ENCODE peak calls at places on chromosome X, in six cellular contexts. D is caudate nucleus, Y is SK-N-SH, M is lung, Z is foreskin keratinocyte, A is upper lobe of right lung. O is an unnamed sample.
A peak's percentile ranks its signal among the peaks of the same experiment; 100 is the strongest.

GRCh38 chrX:31233941-31234496 is 162.2 kb upstream of the FTHL17 start:
- DNase-seq in D (no peak), Y (no peak), M (no peak), Z (no peak), A (no peak), O (no peak)

GRCh38 chrX:87517571-87518141 is at the start of gene KLHL4:
- DNase-seq in D (peak; percentile 7), Y (no peak), M (no peak), Z (peak; percentile 33), A (no peak), O (no peak)

GRCh38 chrX:115449742-115450141 is 111.2 kb upstream of the PLS3 start:
- DNase-seq in D (no peak), Y (no peak), M (peak; percentile 47), Z (no peak), A (no peak), O (peak; percentile 78)

GRCh38 chrX:129719268-129719667 is 19.5 kb upstream of the XPNPEP2 start:
- DNase-seq in D (no peak), Y (no peak), M (no peak), Z (no peak), A (no peak), O (no peak)

GRCh38 chrX:418927-419729 is 32.4 kb upstream of the PPP2R3B start:
- DNase-seq in D (no peak), Y (no peak), M (no peak), Z (no peak), A (no peak), O (peak; percentile 68)

GRCh38 chrX:53022381-53022780 is 26.2 kb upstream of the GPR173 start:
- DNase-seq in D (no peak), Y (no peak), M (no peak), Z (no peak), A (no peak), O (no peak)

GRCh38 chrX:44945736-44946135 is 72.7 kb downstream of the KDM6A start:
- DNase-seq in D (no peak), Y (no peak), M (no peak), Z (no peak), A (no peak), O (no peak)

GRCh38 chrX:72029473-72030411 is 102.0 kb downstream of the RTL5 start:
- DNase-seq in D (no peak), Y (peak; percentile 47), M (peak; percentile 28), Z (peak; percentile 53), A (no peak), O (no peak)

GRCh38 chrX:100649550-100650356 is 5.8 kb downstream of the SRPX2 start:
- DNase-seq in D (no peak), Y (no peak), M (peak; percentile 47), Z (no peak), A (peak; percentile 59), O (peak; percentile 84)

GRCh38 chrX:121876316-121876715 is 828.9 kb downstream of the GLUD2 start:
- DNase-seq in D (no peak), Y (no peak), M (no peak), Z (peak; percentile 19), A (no peak), O (no peak)

GRCh38 chrX:97984641-97985040 is 1100.9 kb downstream of the RPA4 start:
- DNase-seq in D (no peak), Y (no peak), M (no peak), Z (peak; percentile 73), A (no peak), O (no peak)

GRCh38 chrX:140762061-140762460 is 52.5 kb downstream of the LINC00632 start:
- DNase-seq in D (no peak), Y (peak; percentile 50), M (peak; percentile 32), Z (no peak), A (no peak), O (no peak)

GRCh38 chrX:109934434-109934833 is 68.5 kb upstream of the TMEM164 start:
- DNase-seq in D (no peak), Y (no peak), M (no peak), Z (no peak), A (no peak), O (no peak)

GRCh38 chrX:47321978-47322377 is 48.4 kb upstream of the ZNF157 start:
- DNase-seq in D (no peak), Y (no peak), M (no peak), Z (no peak), A (no peak), O (no peak)

GRCh38 chrX:153662266-153662665 is 11.3 kb downstream of the PNCK start:
- DNase-seq in D (no peak), Y (peak; percentile 27), M (no peak), Z (no peak), A (peak; percentile 73), O (peak; percentile 80)

GRCh38 chrX:2967584-2967983 is 38.4 kb upstream of the ARSD start:
- DNase-seq in D (no peak), Y (no peak), M (no peak), Z (no peak), A (no peak), O (no peak)

GRCh38 chrX:125710403-125711062 is 390.9 kb downstream of the TEX13C start:
- DNase-seq in D (no peak), Y (no peak), M (no peak), Z (no peak), A (peak; percentile 25), O (no peak)

DNA sequence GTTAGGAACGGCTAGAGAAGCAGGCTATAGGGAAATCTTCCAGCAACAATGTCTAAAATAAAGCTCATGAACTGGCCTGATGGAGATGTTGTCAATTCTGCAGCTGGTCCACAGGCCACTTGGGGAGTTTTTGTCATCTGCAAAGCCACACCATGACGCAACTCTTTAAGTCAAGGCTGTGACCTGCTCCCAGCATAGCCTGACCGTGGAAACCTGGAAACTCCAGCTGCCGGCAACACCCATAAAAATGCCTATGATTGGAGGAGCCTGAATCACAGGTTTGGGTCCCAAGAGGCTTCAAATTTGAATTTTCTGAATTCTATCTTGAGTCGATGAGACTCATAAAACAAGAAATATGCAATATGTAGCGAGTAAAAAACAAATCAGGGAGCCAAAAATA is 969.2 kb upstream of the PRKX start:
- DNase-seq in D (no peak), Y (no peak), M (no peak), Z (no peak), A (no peak), O (no peak)
- H3K27ac ChIP-seq in D (no peak overlapping the region), Y (no peak overlapping the region), M (no peak overlapping the region), Z (no peak overlapping the region), A (no peak overlapping the region), O (no peak overlapping the region)

GRCh38 chrX:20373063-20373462 is 106.4 kb upstream of the RPS6KA3 start:
- DNase-seq in D (no peak), Y (no peak), M (no peak), Z (no peak), A (no peak), O (no peak)

GRCh38 chrX:20372533-20372932 is 105.8 kb upstream of the RPS6KA3 start:
- DNase-seq in D (no peak), Y (no peak), M (no peak), Z (no peak), A (no peak), O (no peak)

GRCh38 chrX:20378291-20378920 is 111.7 kb upstream of the RPS6KA3 start:
- DNase-seq in D (no peak), Y (no peak), M (peak; percentile 35), Z (peak; percentile 61), A (no peak), O (no peak)

GRCh38 chrX:20374450-20374849 is 107.7 kb upstream of the RPS6KA3 start:
- DNase-seq in D (no peak), Y (no peak), M (no peak), Z (no peak), A (no peak), O (no peak)

GRCh38 chrX:20374866-20375530 is 108.3 kb upstream of the RPS6KA3 start:
- DNase-seq in D (no peak), Y (no peak), M (no peak), Z (no peak), A (no peak), O (no peak)
- H3K27ac ChIP-seq in D (no peak overlapping the region), Y (peak overlapping the region; percentile 9), M (peak overlapping the region; percentile 82), Z (no peak overlapping the region), A (peak overlapping the region; percentile 68), O (no peak overlapping the region)

DNA sequence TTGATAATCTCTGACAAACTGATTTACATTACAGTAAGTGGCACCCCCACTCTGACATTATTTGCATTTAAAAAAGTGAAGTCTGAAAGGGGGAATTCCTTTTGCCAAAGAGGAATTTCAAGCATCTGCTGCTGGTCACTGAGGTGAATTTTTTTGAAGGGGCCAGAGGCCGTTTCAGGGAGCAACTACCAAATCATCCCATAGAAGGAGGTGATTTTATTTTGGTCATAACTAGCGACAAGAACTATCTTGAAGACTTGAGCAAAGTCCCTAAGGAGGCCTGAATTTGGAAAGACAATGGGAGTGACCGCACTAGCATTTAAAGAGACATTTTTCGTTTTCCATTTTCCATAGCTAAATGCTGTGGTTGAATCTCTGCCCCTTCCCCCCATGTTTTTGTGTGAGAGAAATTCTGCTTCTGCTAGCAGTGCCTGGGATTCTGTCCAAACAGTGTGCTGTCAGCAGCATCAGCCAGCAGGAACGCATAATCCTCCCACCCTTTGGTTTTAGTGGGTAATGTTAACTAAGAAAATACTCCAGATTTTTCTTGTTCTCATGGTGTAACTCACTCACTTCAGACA is 110.1 kb upstream of the MED14 start:
- DNase-seq in D (no peak), Y (no peak), M (no peak), Z (no peak), A (no peak), O (no peak)
- H3K27ac ChIP-seq in D (no peak overlapping the region), Y (peak overlapping the region; percentile 90), M (no peak overlapping the region), Z (no peak overlapping the region), A (no peak overlapping the region), O (no peak overlapping the region)

GRCh38 chrX:1592128-1592862 is 891 bp downstream of the AKAP17A start:
- DNase-seq in D (no peak), Y (peak; percentile 50), M (no peak), Z (no peak), A (peak; percentile 72), O (peak; percentile 84)
- H3K27ac ChIP-seq in D (no peak overlapping the region), Y (peak overlapping the region; percentile 28), M (peak overlapping the region; percentile 85), Z (peak overlapping the region; percentile 31), A (peak overlapping the region; percentile 79), O (no peak overlapping the region)

GRCh38 chrX:112846787-112847186 is 6.2 kb upstream of the AMOT start:
- DNase-seq in D (no peak), Y (no peak), M (no peak), Z (no peak), A (no peak), O (no peak)
- H3K27ac ChIP-seq in D (no peak overlapping the region), Y (no peak overlapping the region), M (no peak overlapping the region), Z (no peak overlapping the region), A (no peak overlapping the region), O (no peak overlapping the region)

GRCh38 chrX:123876177-123876576 is 16.3 kb downstream of the XIAP start:
- DNase-seq in D (no peak), Y (no peak), M (no peak), Z (no peak), A (no peak), O (no peak)

GRCh38 chrX:123869488-123869887 is 9.6 kb downstream of the XIAP start:
- DNase-seq in D (no peak), Y (no peak), M (no peak), Z (no peak), A (no peak), O (no peak)

GRCh38 chrX:123873956-123874355 is 14.1 kb downstream of the XIAP start:
- DNase-seq in D (no peak), Y (no peak), M (no peak), Z (no peak), A (no peak), O (no peak)

GRCh38 chrX:123876844-123877243 is 17.0 kb downstream of the XIAP start:
- DNase-seq in D (no peak), Y (no peak), M (no peak), Z (no peak), A (no peak), O (no peak)

GRCh38 chrX:123871309-123871708 is 11.5 kb downstream of the XIAP start:
- DNase-seq in D (no peak), Y (no peak), M (no peak), Z (no peak), A (no peak), O (no peak)
- H3K27ac ChIP-seq in D (no peak overlapping the region), Y (no peak overlapping the region), M (no peak overlapping the region), Z (no peak overlapping the region), A (no peak overlapping the region), O (peak overlapping the region; percentile 75)

O was measured in kidney.